ENCODE peak calls at places on chromosome 14, in five cellular contexts. R, Z, N, B and M are unnamed samples.

GRCh38 chr14:102304611-102305506 is at the start of gene MOK:
- DNase-seq in R (peak; percentile 94), Z (peak; percentile 98), N (peak; percentile 97), B (peak; percentile 95), M (peak; percentile 95)

GRCh38 chr14:42571991-42572390 is 965.3 kb downstream of the LRFN5 start:
- DNase-seq in R (no peak), Z (no peak), N (no peak), B (no peak), M (no peak)

GRCh38 chr14:94780536-94781404 is 10.9 kb upstream of the GSC start:
- DNase-seq in R (no peak), Z (no peak), N (no peak), B (no peak), M (no peak)

GRCh38 chr14:55968741-55969140 is 149.5 kb upstream of the PELI2 start:
- DNase-seq in R (no peak), Z (peak; percentile 42), N (no peak), B (peak; percentile 60), M (no peak)

GRCh38 chr14:55094630-55095157 is 34.4 kb upstream of the LGALS3 start:
- DNase-seq in R (no peak), Z (peak; percentile 63), N (no peak), B (no peak), M (peak; percentile 84)

GRCh38 chr14:96060161-96060933 is 21.2 kb downstream of the C14orf132 start:
- DNase-seq in R (peak; percentile 1), Z (no peak), N (no peak), B (no peak), M (no peak)

GRCh38 chr14:22657861-22658260 is 13.7 kb upstream of the OR6J1 start:
- DNase-seq in R (no peak), Z (peak; percentile 90), N (no peak), B (no peak), M (peak; percentile 65)

GRCh38 chr14:32201816-32202467 is at the start of gene RNU6-7:
- DNase-seq in R (no peak), Z (no peak), N (no peak), B (peak; percentile 67), M (peak; percentile 39)

GRCh38 chr14:33230016-33230415 is 291.3 kb downstream of the NPAS3 start:
- DNase-seq in R (no peak), Z (no peak), N (no peak), B (no peak), M (no peak)

GRCh38 chr14:58107947-58108552 is 44.0 kb downstream of the ARMH4 start:
- DNase-seq in R (no peak), Z (peak; percentile 89), N (no peak), B (peak; percentile 38), M (peak; percentile 70)

GRCh38 chr14:61121293-61121897 is 140.3 kb downstream of the SLC38A6 start:
- DNase-seq in R (no peak), Z (no peak), N (no peak), B (no peak), M (no peak)

GRCh38 chr14:68412505-68413496 is 380.1 kb downstream of the ZFP36L1 start:
- DNase-seq in R (no peak), Z (no peak), N (no peak), B (no peak), M (peak; percentile 54)

GRCh38 chr14:37650356-37651037 is 55.1 kb downstream of the TTC6 start:
- DNase-seq in R (no peak), Z (peak; percentile 47), N (no peak), B (no peak), M (peak; percentile 17)

GRCh38 chr14:84477996-84478395 is 1051.9 kb upstream of the FLRT2 start:
- DNase-seq in R (no peak), Z (peak; percentile 26), N (no peak), B (no peak), M (no peak)

GRCh38 chr14:92493492-92493891 is 20.1 kb upstream of the RIN3 start:
- DNase-seq in R (no peak), Z (no peak), N (no peak), B (no peak), M (no peak)

GRCh38 chr14:103033744-103034143 is 23.6 kb downstream of the CDC42BPB start:
- DNase-seq in R (no peak), Z (no peak), N (no peak), B (no peak), M (no peak)

GRCh38 chr14:65095633-65096205 is 6.6 kb downstream of the MAX start:
- DNase-seq in R (peak; percentile 76), Z (peak; percentile 91), N (no peak), B (peak; percentile 20), M (no peak)

GRCh38 chr14:73422515-73422914 is 35.8 kb downstream of the NUMB start:
- DNase-seq in R (no peak), Z (no peak), N (no peak), B (no peak), M (no peak)

GRCh38 chr14:87483651-87484260 is 509.2 kb downstream of the GALC start:
- DNase-seq in R (no peak), Z (peak; percentile 4), N (no peak), B (no peak), M (peak; percentile 82)

GRCh38 chr14:60348211-60348610 is 99.2 kb downstream of the PPM1A start:
- DNase-seq in R (no peak), Z (no peak), N (no peak), B (no peak), M (no peak)

GRCh38 chr14:29925736-29926135 is 1.9 kb downstream of the PRKD1 start:
- DNase-seq in R (no peak), Z (no peak), N (no peak), B (no peak), M (no peak)

GRCh38 chr14:93056166-93056839 is 59.4 kb downstream of the ITPK1 start:
- DNase-seq in R (no peak), Z (peak; percentile 49), N (no peak), B (no peak), M (no peak)

GRCh38 chr14:70988452-70988851 is 81.2 kb downstream of the PCNX1 start:
- DNase-seq in R (no peak), Z (no peak), N (no peak), B (no peak), M (no peak)
- H3K4me3 ChIP-seq in R (no peak overlapping the region), Z (no peak overlapping the region), N (peak overlapping the region; percentile 1), B (no peak overlapping the region), M (no peak overlapping the region)

DNA sequence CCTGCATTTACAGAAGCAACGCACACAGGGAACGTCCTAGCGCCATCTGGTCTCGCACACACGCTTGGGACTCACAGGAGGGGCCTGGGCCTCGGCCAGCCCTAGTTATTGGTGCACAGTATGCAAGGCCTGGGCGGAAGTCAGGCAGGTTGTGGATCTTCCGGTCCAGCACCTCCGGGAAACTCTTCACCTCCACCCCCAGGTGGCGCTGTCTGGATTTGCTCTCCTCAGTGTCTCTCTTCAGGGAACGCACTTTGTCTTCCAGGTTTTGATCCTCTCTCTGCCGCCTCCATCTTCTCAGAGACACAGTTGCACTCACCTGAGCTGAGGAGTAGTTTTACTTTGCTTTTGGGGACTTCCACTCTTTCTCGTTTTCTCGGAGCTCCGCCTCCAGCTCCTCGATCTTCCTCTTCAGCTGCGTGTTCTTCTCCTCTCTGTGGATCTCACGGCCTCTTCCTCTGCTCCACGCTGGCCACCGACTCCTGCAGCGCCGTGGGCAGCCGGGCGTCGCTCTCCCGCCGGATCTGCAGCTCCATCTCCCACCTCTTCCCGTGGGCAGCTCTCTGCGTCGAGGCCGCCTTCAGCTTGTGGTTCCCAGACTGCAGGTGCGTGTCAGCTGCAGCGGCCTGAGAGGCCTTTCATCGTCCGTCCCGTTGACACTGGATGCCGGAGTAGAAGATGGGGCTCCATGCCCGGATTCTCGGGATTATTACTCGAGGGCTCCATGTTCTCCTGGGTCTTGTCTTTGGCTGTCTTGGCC is 933.8 kb downstream of the TMEM121 start:
- DNase-seq in R (no peak), Z (no peak), N (no peak), B (peak; percentile 58), M (no peak)
- TF ChIP-seq CTCF in R (no peak), Z (no peak), N (peak; percentile 50), B (peak; percentile 68), M (no peak)

DNA sequence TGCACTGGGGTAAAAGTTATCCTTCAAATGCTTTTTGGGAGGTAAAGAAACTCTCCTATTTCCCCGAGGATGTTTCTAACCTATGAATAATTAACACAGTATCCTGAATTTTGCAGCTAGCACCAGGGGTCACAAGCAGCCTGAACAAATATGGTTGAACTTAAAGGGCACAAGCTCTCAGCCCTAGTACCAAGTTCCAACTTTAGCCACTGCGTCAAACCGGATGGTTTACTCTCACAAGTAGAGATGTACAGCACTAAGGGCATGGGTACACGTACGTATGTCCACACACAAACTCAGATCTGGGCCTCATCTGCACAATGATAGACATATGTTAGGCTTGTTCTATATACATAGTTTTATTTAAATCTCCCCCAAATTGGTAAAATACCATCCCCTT is 4.7 kb downstream of the CCDC88C start:
- DNase-seq in R (no peak), Z (no peak), N (no peak), B (no peak), M (no peak)
- H3K4me3 ChIP-seq in R (no peak overlapping the region), Z (no peak overlapping the region), N (no peak overlapping the region), B (no peak overlapping the region), M (no peak overlapping the region)

GRCh38 chr14:64038857-64039542 is 186.2 kb downstream of the SYNE2 start:
- DNase-seq in R (no peak), Z (peak; percentile 13), N (no peak), B (no peak), M (no peak)

GRCh38 chr14:64035143-64035542 is 182.3 kb downstream of the SYNE2 start:
- DNase-seq in R (no peak), Z (peak; percentile 44), N (no peak), B (no peak), M (no peak)

GRCh38 chr14:64045091-64045490 is 192.3 kb downstream of the SYNE2 start:
- DNase-seq in R (no peak), Z (no peak), N (no peak), B (no peak), M (no peak)

DNA sequence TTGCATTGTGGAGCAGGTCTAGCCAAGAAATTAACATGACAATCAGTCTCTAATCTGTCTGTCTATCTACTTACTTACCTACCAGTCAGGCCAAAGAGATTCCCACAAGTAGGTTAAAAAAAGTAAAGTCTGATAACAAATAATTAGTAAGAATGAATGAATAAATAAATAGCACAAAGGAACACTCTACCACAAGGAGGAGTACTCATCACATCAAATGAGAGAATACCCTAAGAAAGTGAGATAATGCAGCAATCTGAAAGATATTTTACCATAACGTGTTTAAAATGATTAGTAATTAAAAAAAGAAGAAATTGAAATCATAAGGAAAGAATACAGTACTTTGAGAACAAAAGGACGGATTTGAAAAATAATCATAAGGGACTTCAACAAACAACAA is 187.2 kb downstream of the SYNE2 start:
- DNase-seq in R (no peak), Z (peak; percentile 60), N (no peak), B (no peak), M (peak; percentile 30)
- TF ChIP-seq CTCF in R (no peak), Z (peak; percentile 53), N (peak; percentile 4), B (no peak), M (peak; percentile 27)

DNA sequence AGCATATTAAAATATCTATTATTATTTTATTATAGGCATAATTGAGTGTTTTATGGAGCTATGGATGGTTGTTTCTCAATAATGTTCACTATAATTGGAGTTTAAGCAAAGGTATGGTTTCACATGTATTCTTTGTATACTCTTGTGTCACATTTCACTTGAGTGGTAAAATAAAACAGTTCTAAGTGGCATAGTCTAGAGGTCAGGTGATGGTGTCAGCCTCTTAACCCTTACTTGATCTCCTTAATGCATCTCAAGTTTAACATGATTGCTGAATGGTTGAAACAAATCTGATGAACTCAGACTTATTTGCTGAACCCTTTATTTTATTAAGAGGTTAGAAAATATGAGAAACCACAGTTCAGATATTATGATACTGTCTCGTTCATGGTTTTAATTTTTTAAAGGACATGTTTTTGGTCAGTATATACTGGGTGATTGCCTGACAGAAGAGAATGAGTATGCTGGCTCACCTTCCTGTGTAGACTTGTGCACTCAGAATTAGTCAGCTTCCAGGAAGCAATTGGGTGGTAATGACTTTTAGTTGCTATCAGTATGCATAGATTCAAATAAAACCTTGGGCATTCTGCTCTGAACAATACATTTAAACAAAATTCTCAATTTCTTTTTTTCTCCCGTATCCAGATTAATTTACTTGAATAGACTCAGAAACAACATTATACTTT is 464.6 kb downstream of the PCNX1 start:
- DNase-seq in R (no peak), Z (peak; percentile 69), N (no peak), B (no peak), M (peak; percentile 92)
- H3K4me3 ChIP-seq in R (no peak overlapping the region), Z (no peak overlapping the region), N (no peak overlapping the region), B (no peak overlapping the region), M (peak overlapping the region; percentile 25)